ENCODE peak calls at places on chromosomes 13 and 19, in nine cellular contexts. R is left colon; E is activated naive CD4-positive, alpha-beta T cell treated with anti-CD3 and anti-CD28 coated beads, Interleukin-2, amount 50 U/mL, for 72 hours; K is A549; J is HepG2; M is left cardiac atrium; L is Right ventricle myocardium superior; V is SK-N-SH treated with all-trans-retinoic acid at 6 μM for 48 hours; O is central memory CD8-positive, alpha-beta T cell. U is an unnamed sample.

GRCh38 chr13:24763596-24764275 is at the start of gene RNF17:
- ATAC-seq in K (no peak), M (no peak), R (no peak), J (no peak), O (no peak), V (no peak), L (no peak), E (no peak), U (peak)

GRCh38 chr13:33286143-33286542 is 588 bp upstream of the STARD13 start:
- ATAC-seq in O (no peak), L (no peak), V (no peak), M (no peak), R (peak), E (no peak), J (peak), K (no peak), U (no peak)

GRCh38 chr19:40229484-40229883 is 3.0 kb upstream of the CCNP start:
- ATAC-seq in E (peak), L (no peak), J (no peak), V (peak), O (peak), K (no peak), M (no peak), R (no peak), U (peak)

GRCh38 chr19:41843371-41843770 is 1.1 kb downstream of the LYPD4 start:
- ATAC-seq in E (no peak), R (no peak), V (no peak), L (no peak), O (no peak), M (no peak), J (no peak), K (no peak), U (no peak)

GRCh38 chr13:95652821-95653220 is 8.3 kb upstream of the DZIP1 start:
- ATAC-seq in V (no peak), O (no peak), E (no peak), M (peak), L (peak), K (no peak), R (no peak), J (no peak), U (no peak)

GRCh38 chr19:40549007-40549708 is 27.5 kb upstream of the SHKBP1 start:
- ATAC-seq in J (peak), L (peak), E (peak), K (peak), V (peak), R (peak), M (peak), O (peak), U (peak)

GRCh38 chr13:98871727-98872126 is 106.1 kb downstream of the DOCK9 start:
- ATAC-seq in E (no peak), V (no peak), M (no peak), K (no peak), R (no peak), O (no peak), J (no peak), L (no peak), U (no peak)

GRCh38 chr13:23790591-23791170 is 98.5 kb downstream of the MIPEP start:
- ATAC-seq in L (peak), E (no peak), V (peak), K (no peak), M (peak), O (no peak), R (no peak), J (no peak), U (no peak)

GRCh38 chr13:31122143-31122542 is 39.6 kb downstream of the HSPH1 start:
- ATAC-seq in V (no peak), R (no peak), K (no peak), J (no peak), O (no peak), M (no peak), E (no peak), L (no peak), U (no peak)

GRCh38 chr13:36282818-36283432 is 14.7 kb downstream of the CCDC169 start:
- ATAC-seq in O (no peak), K (peak), R (peak), L (peak), M (peak), E (peak), V (peak), J (peak), U (no peak)

GRCh38 chr19:29620931-29621351 is 14.9 kb downstream of the POP4 start:
- ATAC-seq in L (no peak), K (no peak), R (no peak), J (no peak), V (no peak), M (no peak), E (peak), O (no peak), U (peak)

GRCh38 chr13:93922063-93922462 is 557.4 kb downstream of the DCT start:
- ATAC-seq in O (no peak), L (no peak), M (no peak), R (no peak), K (no peak), E (no peak), J (no peak), V (no peak), U (no peak)

GRCh38 chr19:6324757-6325156 is 8.7 kb downstream of the ACER1 start:
- ATAC-seq in V (no peak), L (no peak), R (no peak), O (no peak), E (no peak), K (no peak), M (no peak), J (no peak), U (no peak)

GRCh38 chr19:58474291-58474996 is 1.7 kb upstream of the ZNF446 start:
- ATAC-seq in M (no peak), J (no peak), V (no peak), R (no peak), L (no peak), K (no peak), E (no peak), O (no peak), U (no peak)

GRCh38 chr13:114203536-114203935 is 24.5 kb downstream of the CFAP97D2 start:
- ATAC-seq in L (no peak), K (no peak), R (no peak), E (no peak), M (no peak), O (no peak), V (no peak), J (no peak), U (peak)

GRCh38 chr13:35162420-35162819 is 220.3 kb downstream of the NBEA start:
- ATAC-seq in K (no peak), O (no peak), R (no peak), M (no peak), V (no peak), E (no peak), J (no peak), L (no peak), U (no peak)

GRCh38 chr13:29743229-29743786 is 107.1 kb downstream of the UBL3 start:
- ATAC-seq in E (no peak), K (no peak), L (peak), J (no peak), V (peak), O (no peak), M (peak), R (peak), U (no peak)

GRCh38 chr19:38975214-38975860 is at the start of gene FBXO17:
- ATAC-seq in K (peak), V (peak), O (no peak), J (peak), E (no peak), L (peak), R (peak), M (peak), U (no peak)

GRCh38 chr13:114204894-114205293 is 25.8 kb downstream of the CFAP97D2 start:
- ATAC-seq in V (no peak), M (no peak), E (no peak), K (no peak), L (no peak), R (no peak), J (no peak), O (no peak), U (peak)

GRCh38 chr19:46426506-46427162 is 2.1 kb downstream of the PNMA8C start:
- ATAC-seq in O (no peak), M (peak), R (peak), V (peak), L (peak), J (peak), E (peak), K (peak), U (peak)

GRCh38 chr13:30149248-30149647 is 158.1 kb downstream of the KATNAL1 start:
- ATAC-seq in M (no peak), E (no peak), R (no peak), K (no peak), J (no peak), L (no peak), O (no peak), V (no peak), U (no peak)

GRCh38 chr13:80755925-80756324 is 415.0 kb upstream of the SPRY2 start:
- ATAC-seq in M (no peak), E (no peak), K (no peak), O (no peak), R (no peak), J (no peak), L (no peak), V (peak), U (no peak)

GRCh38 chr19:36163813-36164212 is 11.6 kb upstream of the COX7A1 start:
- ATAC-seq in R (peak), M (no peak), O (no peak), K (peak), J (no peak), L (no peak), V (no peak), E (no peak), U (no peak)

GRCh38 chr19:12996542-12997094 is 1.3 kb downstream of the NFIX start:
- ATAC-seq in O (no peak), E (no peak), M (peak), V (peak), L (peak), K (no peak), R (peak), J (peak), U (no peak)

GRCh38 chr19:18020212-18021067 is 12.5 kb downstream of the ARRDC2 start:
- ATAC-seq in O (no peak), K (no peak), J (peak), E (no peak), R (peak), M (peak), L (peak), V (peak), U (no peak)

GRCh38 chr13:113411216-113412023 is 41.9 kb downstream of the ADPRHL1 start:
- ATAC-seq in J (peak), K (peak), M (peak), E (no peak), L (peak), R (no peak), V (peak), O (no peak), U (no peak)

GRCh38 chr13:113646921-113647340 is 11.1 kb downstream of the ATP4B start:
- ATAC-seq in J (no peak), O (no peak), V (peak), R (no peak), E (peak), L (no peak), M (no peak), K (peak), U (no peak)

GRCh38 chr19:21626924-21627697 is 121.7 kb downstream of the ZNF429 start:
- ATAC-seq in J (no peak), V (no peak), L (no peak), M (no peak), E (no peak), R (no peak), O (no peak), K (no peak), U (no peak)

GRCh38 chr19:56211718-56212117 is 9.6 kb downstream of the ZSCAN5C start:
- ATAC-seq in R (no peak), V (no peak), L (no peak), O (no peak), M (no peak), J (no peak), K (no peak), E (no peak), U (no peak)

GRCh38 chr19:36152061-36152885 is at the start of gene COX7A1:
- ATAC-seq in O (no peak), L (peak), K (no peak), R (peak), J (no peak), M (peak), E (no peak), V (no peak), U (no peak)